ENCODE peak calls at places on chromosome 7, in eight cellular contexts. C is left ventricle myocardium inferior, K is heart left ventricle, R is colonic mucosa, B is PC-9, J is lung, M is suprapubic skin, F is transverse colon. P is an unnamed sample.

GRCh38 chr7:15291707-15292106 is 270.1 kb downstream of the AGMO start:
- DNase-seq in C (no peak), K (no peak), R (no peak), B (no peak), J (no peak), M (no peak), F (no peak), P (no peak)

GRCh38 chr7:104795086-104795485 is 218.9 kb upstream of the KMT2E start:
- DNase-seq in C (no peak), K (no peak), R (no peak), B (no peak), J (no peak), M (no peak), F (no peak), P (no peak)

GRCh38 chr7:50706469-50706937 is 76.2 kb downstream of the GRB10 start:
- DNase-seq in C (no peak), K (no peak), R (no peak), B (peak; percentile 25), J (no peak), M (no peak), F (no peak), P (no peak)

GRCh38 chr7:43273939-43274719 is 161.7 kb downstream of the HECW1 start:
- DNase-seq in C (no peak), K (no peak), R (no peak), B (no peak), J (no peak), M (no peak), F (no peak), P (no peak)

GRCh38 chr7:127081539-127081938 is 171.2 kb downstream of the GRM8 start:
- DNase-seq in C (no peak), K (no peak), R (no peak), B (no peak), J (no peak), M (no peak), F (no peak), P (no peak)

GRCh38 chr7:151341357-151342101 is at the start of gene NUB1:
- DNase-seq in C (peak; percentile 92), K (peak; percentile 93), R (peak; percentile 95), B (peak; percentile 97), J (peak; percentile 93), M (peak; percentile 94), F (peak; percentile 95), P (peak; percentile 96)

GRCh38 chr7:71442492-71443196 is 310.7 kb downstream of the GALNT17 start:
- DNase-seq in C (no peak), K (no peak), R (no peak), B (no peak), J (no peak), M (no peak), F (no peak), P (no peak)

GRCh38 chr7:35248576-35249536 is 5.0 kb downstream of the TBX20 start:
- DNase-seq in C (no peak), K (no peak), R (no peak), B (peak; percentile 31), J (no peak), M (no peak), F (no peak), P (no peak)

GRCh38 chr7:77427996-77428603 is 12.0 kb upstream of the GSAP start:
- DNase-seq in C (no peak), K (no peak), R (no peak), B (peak; percentile 58), J (no peak), M (no peak), F (peak; percentile 19), P (peak; percentile 42)

GRCh38 chr7:102004831-102005230 is 187.4 kb downstream of the CUX1 start:
- DNase-seq in C (no peak), K (no peak), R (no peak), B (no peak), J (no peak), M (no peak), F (no peak), P (no peak)

GRCh38 chr7:122006687-122007086 is 133.7 kb downstream of the PTPRZ1 start:
- DNase-seq in C (no peak), K (no peak), R (no peak), B (peak; percentile 31), J (no peak), M (no peak), F (no peak), P (no peak)

GRCh38 chr7:94525917-94526316 is 16.3 kb downstream of the CASD1 start:
- DNase-seq in C (no peak), K (no peak), R (no peak), B (no peak), J (no peak), M (no peak), F (no peak), P (no peak)

GRCh38 chr7:97471491-97471890 is 260.4 kb upstream of the TAC1 start:
- DNase-seq in C (no peak), K (no peak), R (no peak), B (no peak), J (no peak), M (no peak), F (no peak), P (no peak)

GRCh38 chr7:8149222-8149621 is 112.7 kb downstream of the ICA1 start:
- DNase-seq in C (no peak), K (no peak), R (no peak), B (no peak), J (no peak), M (no peak), F (no peak), P (peak; percentile 24)

GRCh38 chr7:79453558-79454324 is at the start of gene MAGI2:
- DNase-seq in C (peak; percentile 89), K (peak; percentile 88), R (peak; percentile 69), B (peak; percentile 38), J (peak; percentile 77), M (peak; percentile 90), F (peak; percentile 63), P (peak; percentile 89)

GRCh38 chr7:44697136-44698045 is 51.3 kb upstream of the ZMIZ2 start:
- DNase-seq in C (no peak), K (peak; percentile 24), R (no peak), B (no peak), J (no peak), M (no peak), F (no peak), P (no peak)

GRCh38 chr7:44700322-44700721 is 48.3 kb upstream of the ZMIZ2 start:
- DNase-seq in C (no peak), K (peak; percentile 23), R (no peak), B (no peak), J (no peak), M (no peak), F (no peak), P (no peak)

GRCh38 chr7:44695756-44696155 is 52.9 kb upstream of the ZMIZ2 start:
- DNase-seq in C (no peak), K (peak; percentile 20), R (no peak), B (no peak), J (no peak), M (peak; percentile 26), F (no peak), P (no peak)

GRCh38 chr7:44696728-44697127 is 51.9 kb upstream of the ZMIZ2 start:
- DNase-seq in C (no peak), K (peak; percentile 18), R (no peak), B (no peak), J (no peak), M (peak; percentile 15), F (no peak), P (no peak)

GRCh38 chr7:44698046-44698580 is 50.5 kb upstream of the ZMIZ2 start:
- DNase-seq in C (no peak), K (peak; percentile 16), R (no peak), B (no peak), J (no peak), M (peak; percentile 38), F (no peak), P (no peak)
- H3K36me3 ChIP-seq in C (peaks cover 97% of the 10 kb centered on the region), K (no peaks in the 10 kb centered on the region), R (peaks cover 27% of the 10 kb centered on the region), B (peaks cover 55% of the 10 kb centered on the region), J (peaks cover 69% of the 10 kb centered on the region), M (peaks cover 92% of the 10 kb centered on the region), F (peaks cover 72% of the 10 kb centered on the region), P (peaks cover 82% of the 10 kb centered on the region)

GRCh38 chr7:47149971-47150370 is 431.9 kb downstream of the TNS3 start:
- DNase-seq in C (no peak), K (no peak), R (no peak), B (no peak), J (no peak), M (no peak), F (no peak), P (no peak)
- H3K4me1 ChIP-seq in C (peaks cover 48% of the 10 kb centered on the region), K (peaks cover 8% of the 10 kb centered on the region), R (no peaks in the 10 kb centered on the region), B (peaks cover 14% of the 10 kb centered on the region), J (peaks cover 8% of the 10 kb centered on the region), M (no peaks in the 10 kb centered on the region), F (peaks cover 4% of the 10 kb centered on the region), P (peaks cover 4% of the 10 kb centered on the region)

GRCh38 chr7:113917840-113918239 is 969 bp downstream of the PPP1R3A start:
- DNase-seq in C (no peak), K (no peak), R (no peak), B (no peak), J (no peak), M (no peak), F (no peak), P (no peak)

GRCh38 chr7:113921363-113921762 is 2.6 kb upstream of the PPP1R3A start:
- DNase-seq in C (no peak), K (no peak), R (no peak), B (no peak), J (no peak), M (no peak), F (no peak), P (no peak)

GRCh38 chr7:113915991-113916390 is 2.8 kb downstream of the PPP1R3A start:
- DNase-seq in C (no peak), K (no peak), R (no peak), B (no peak), J (no peak), M (no peak), F (no peak), P (no peak)

GRCh38 chr7:113922049-113922448 is 3.2 kb upstream of the PPP1R3A start:
- DNase-seq in C (no peak), K (no peak), R (no peak), B (no peak), J (no peak), M (no peak), F (no peak), P (no peak)

GRCh38 chr7:113918946-113919345 is at the start of gene PPP1R3A:
- DNase-seq in C (no peak), K (peak; percentile 44), R (no peak), B (no peak), J (no peak), M (no peak), F (no peak), P (no peak)
- TF ChIP-seq CTCF in C (peak; percentile 53), K (no peak), R (no peak), B (no peak), J (no peak), M (no peak), F (no peak), P (no peak)

DNA sequence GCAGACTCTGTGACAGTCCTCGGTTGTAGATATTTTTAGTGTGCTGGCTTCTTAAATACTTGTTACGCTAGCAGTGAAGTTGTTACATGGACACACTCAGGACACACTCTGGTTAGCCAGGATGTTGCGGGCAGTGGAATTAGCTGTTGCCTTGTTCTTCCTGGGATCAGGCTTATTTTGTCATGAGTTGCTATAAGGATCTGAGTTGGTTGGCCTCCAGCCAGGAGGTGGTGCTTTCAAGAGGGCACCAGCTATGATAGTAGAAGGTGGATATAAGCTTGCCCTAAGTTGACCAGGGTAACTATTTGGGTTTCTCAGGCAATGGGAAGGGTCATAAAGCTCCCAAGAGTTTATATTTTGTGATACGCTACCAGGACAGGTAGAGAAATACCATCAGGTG is 150.1 kb upstream of the C1GALT1 start:
- DNase-seq in C (no peak), K (no peak), R (no peak), B (no peak), J (no peak), M (no peak), F (no peak), P (no peak)
- H3K36me3 ChIP-seq in C (no peaks in the 10 kb centered on the region), K (no peaks in the 10 kb centered on the region), R (no peaks in the 10 kb centered on the region), B (no peaks in the 10 kb centered on the region), J (no peaks in the 10 kb centered on the region), M (no peaks in the 10 kb centered on the region), F (no peaks in the 10 kb centered on the region), P (no peaks in the 10 kb centered on the region)

P was measured in adrenal gland.